ENCODE peak calls at places on chromosomes 11 and 22, in seven cellular contexts. X, B, M, E, R, G and V are unnamed samples.

GRCh38 chr11:64917663-64917995 is 620 bp upstream of the ATG2A start:
- DNase-seq in X (no peak), B (no peak), M (no peak), E (no peak), R (no peak), G (no peak), V (no peak)

GRCh38 chr11:103850419-103851165 is 185.8 kb upstream of the DDI1 start:
- DNase-seq in X (no peak), B (no peak), M (no peak), E (no peak), R (no peak), G (no peak), V (no peak)

GRCh38 chr11:57157624-57158023 is 24.1 kb upstream of the LRRC55 start:
- DNase-seq in X (no peak), B (no peak), M (no peak), E (no peak), R (no peak), G (no peak), V (no peak)

GRCh38 chr11:12777208-12777874 is 103.1 kb downstream of the TEAD1 start:
- DNase-seq in X (no peak), B (no peak), M (no peak), E (no peak), R (peak; percentile 44), G (no peak), V (no peak)

GRCh38 chr11:68375337-68375736 is 62.9 kb downstream of the LRP5 start:
- DNase-seq in X (no peak), B (no peak), M (no peak), E (no peak), R (no peak), G (no peak), V (no peak)

GRCh38 chr11:126637800-126638175 is 282.3 kb downstream of the ST3GAL4 start:
- DNase-seq in X (no peak), B (no peak), M (no peak), E (no peak), R (peak; percentile 94), G (no peak), V (peak; percentile 92)

GRCh38 chr22:19325296-19325950 is 33.9 kb upstream of the CLTCL1 start:
- DNase-seq in X (no peak), B (no peak), M (no peak), E (no peak), R (peak; percentile 13), G (no peak), V (peak; percentile 56)

GRCh38 chr11:82858556-82859091 is 41.6 kb downstream of the PRCP start:
- DNase-seq in X (peak; percentile 89), B (no peak), M (no peak), E (no peak), R (peak; percentile 91), G (no peak), V (no peak)

GRCh38 chr11:26944866-26945664 is 48.8 kb upstream of the FIBIN start:
- DNase-seq in X (no peak), B (no peak), M (no peak), E (no peak), R (peak; percentile 73), G (no peak), V (peak; percentile 54)

GRCh38 chr11:94142308-94143277 is 14.0 kb downstream of the PANX1 start:
- DNase-seq in X (peak; percentile 70), B (no peak), M (no peak), E (no peak), R (no peak), G (no peak), V (no peak)

GRCh38 chr11:35583843-35584242 is 34.4 kb upstream of the FJX1 start:
- DNase-seq in X (no peak), B (no peak), M (no peak), E (no peak), R (no peak), G (no peak), V (no peak)

GRCh38 chr22:40477683-40478348 is 107.4 kb downstream of the SGSM3 start:
- DNase-seq in X (no peak), B (no peak), M (no peak), E (no peak), R (no peak), G (no peak), V (no peak)

GRCh38 chr22:32020117-32020516 is 22.9 kb upstream of the SLC5A1 start:
- DNase-seq in X (peak; percentile 16), B (no peak), M (no peak), E (no peak), R (peak; percentile 67), G (no peak), V (peak; percentile 57)

GRCh38 chr22:26849575-26849974 is 192.2 kb downstream of the MIAT start:
- DNase-seq in X (no peak), B (no peak), M (no peak), E (no peak), R (no peak), G (no peak), V (no peak)

GRCh38 chr22:39351689-39352214 is 2.0 kb downstream of the SYNGR1 start:
- DNase-seq in X (no peak), B (no peak), M (no peak), E (no peak), R (peak; percentile 81), G (peak; percentile 89), V (no peak)

GRCh38 chr11:3655548-3655947 is 10.6 kb downstream of the ART1 start:
- DNase-seq in X (no peak), B (no peak), M (no peak), E (no peak), R (no peak), G (no peak), V (no peak)

GRCh38 chr22:20466659-20467379 is 28.8 kb downstream of the KLHL22 start:
- DNase-seq in X (no peak), B (no peak), M (no peak), E (no peak), R (no peak), G (peak; percentile 32), V (no peak)

GRCh38 chr11:26065944-26066343 is 266.0 kb upstream of the ANO3 start:
- DNase-seq in X (peak; percentile 69), B (no peak), M (no peak), E (no peak), R (no peak), G (no peak), V (no peak)

GRCh38 chr22:37377927-37378326 is 49.4 kb downstream of the ELFN2 start:
- DNase-seq in X (no peak), B (no peak), M (no peak), E (no peak), R (no peak), G (no peak), V (no peak)

GRCh38 chr11:46418751-46419150 is 27.2 kb upstream of the CHRM4 start:
- DNase-seq in X (no peak), B (no peak), M (no peak), E (no peak), R (no peak), G (no peak), V (no peak)

GRCh38 chr11:61963282-61964057 is 4.0 kb downstream of the FTH1 start:
- DNase-seq in X (peak; percentile 41), B (no peak), M (no peak), E (no peak), R (peak; percentile 56), G (peak; percentile 65), V (peak; percentile 57)

GRCh38 chr11:114027396-114027795 is 32.1 kb upstream of the ZBTB16 start:
- DNase-seq in X (no peak), B (no peak), M (no peak), E (no peak), R (no peak), G (no peak), V (no peak)

GRCh38 chr11:105298174-105298573 is 158.6 kb upstream of the CARD18 start:
- DNase-seq in X (no peak), B (no peak), M (no peak), E (no peak), R (peak; percentile 4), G (no peak), V (no peak)

GRCh38 chr22:36455571-36456458 is 25.6 kb downstream of the TXN2 start:
- DNase-seq in X (no peak), B (no peak), M (no peak), E (no peak), R (no peak), G (peak; percentile 76), V (no peak)

GRCh38 chr11:74322667-74323066 is 11.2 kb upstream of the P4HA3 start:
- DNase-seq in X (no peak), B (no peak), M (peak; percentile 45), E (no peak), R (no peak), G (no peak), V (peak; percentile 83)

GRCh38 chr11:46363455-46363920 is 16.2 kb downstream of the DGKZ start:
- DNase-seq in X (peak; percentile 55), B (no peak), M (no peak), E (no peak), R (peak; percentile 49), G (peak; percentile 79), V (no peak)

GRCh38 chr11:75350743-75351540 is 519 bp downstream of the ARRB1 start:
- DNase-seq in X (peak; percentile 60), B (peak; percentile 66), M (no peak), E (peak; percentile 44), R (no peak), G (peak; percentile 87), V (no peak)

GRCh38 chr22:25219948-25220442 is 556 bp downstream of the CRYBB2 start:
- DNase-seq in X (no peak), B (no peak), M (no peak), E (no peak), R (no peak), G (no peak), V (no peak)

GRCh38 chr11:12285811-12286222 is 91.6 kb upstream of the PARVA start:
- DNase-seq in X (peak; percentile 50), B (no peak), M (peak; percentile 13), E (peak; percentile 2), R (peak; percentile 38), G (no peak), V (no peak)

GRCh38 chr11:86021390-86021789 is 47.5 kb downstream of the PICALM start:
- DNase-seq in X (no peak), B (no peak), M (no peak), E (no peak), R (no peak), G (no peak), V (no peak)

GRCh38 chr11:130413383-130414106 is 14.9 kb downstream of the ADAMTS8 start:
- DNase-seq in X (no peak), B (peak; percentile 46), M (no peak), E (no peak), R (peak; percentile 85), G (no peak), V (peak; percentile 94)